ENCODE peak calls at places on chromosomes 4 and X, in five cellular contexts. R is heart right ventricle, U is cardiac muscle cell, X is A549, S is ovary. H is an unnamed sample. For H3K4me1, the result is how much of the 10 kb centered on the place peaks cover.

GRCh38 chr4:107379054-107379869 is 340.8 kb downstream of the PAPSS1 start:
- DNase-seq in X (no peak), S (no peak), U (peak), R (no peak), H (no peak)

GRCh38 chrX:16870861-16871584 is 861 bp upstream of the RBBP7 start:
- DNase-seq in U (peak), R (peak), S (peak), X (no peak), H (peak)

GRCh38 chr4:16225139-16225538 is 1.1 kb downstream of the TAPT1 start:
- DNase-seq in X (no peak), R (no peak), U (no peak), S (no peak), H (no peak)

GRCh38 chr4:84324850-84325249 is 174.2 kb downstream of the NKX6-1 start:
- DNase-seq in R (no peak), X (no peak), U (peak), S (no peak), H (peak)

GRCh38 chr4:10521386-10521785 is 64.2 kb upstream of the ZNF518B start:
- DNase-seq in R (no peak), X (no peak), S (no peak), U (no peak), H (no peak)

GRCh38 chr4:123093247-123093646 is 170.8 kb upstream of the NUDT6 start:
- DNase-seq in X (no peak), S (no peak), R (no peak), U (no peak), H (no peak)

GRCh38 chrX:39874202-39874816 is 223.4 kb downstream of the BCOR start:
- DNase-seq in U (no peak), S (no peak), R (no peak), X (no peak), H (no peak)

GRCh38 chrX:39011454-39012204 is 210.4 kb downstream of the MID1IP1 start:
- DNase-seq in U (no peak), S (no peak), X (no peak), R (no peak), H (no peak)

GRCh38 chrX:75181721-75182120 is 25.6 kb upstream of the ABCB7 start:
- DNase-seq in S (no peak), R (no peak), X (no peak), U (no peak), H (no peak)

GRCh38 chr4:83082777-83083176 is 31.8 kb downstream of the PLAC8 start:
- DNase-seq in X (no peak), S (no peak), U (no peak), R (no peak), H (no peak)

GRCh38 chrX:20519826-20520225 is 253.1 kb upstream of the RPS6KA3 start:
- DNase-seq in S (no peak), R (no peak), X (no peak), U (no peak), H (no peak)

GRCh38 chr4:113975578-113975977 is 3.9 kb downstream of the ARSJ start:
- DNase-seq in X (no peak), S (no peak), R (no peak), U (no peak), H (no peak)

GRCh38 chr4:137609693-137610450 is 77.6 kb upstream of the PCDH18 start:
- DNase-seq in R (no peak), S (no peak), X (no peak), U (no peak), H (no peak)

GRCh38 chrX:76183289-76184057 is 10.6 kb downstream of the PBDC1 start:
- DNase-seq in U (no peak), R (no peak), S (no peak), X (no peak), H (no peak)

GRCh38 chr4:2432991-2433530 is 14.3 kb downstream of the CFAP99 start:
- DNase-seq in S (no peak), X (no peak), U (no peak), R (no peak), H (no peak)

GRCh38 chrX:1485033-1485432 is 32.3 kb upstream of the ASMTL start:
- DNase-seq in X (no peak), U (no peak), S (no peak), R (no peak), H (no peak)

GRCh38 chrX:1484638-1485019 is 31.9 kb upstream of the ASMTL start:
- DNase-seq in R (no peak), S (no peak), X (no peak), U (no peak), H (no peak)

GRCh38 chrX:1480082-1480785 is 27.5 kb upstream of the ASMTL start:
- DNase-seq in U (no peak), S (no peak), R (no peak), X (no peak), H (no peak)

GRCh38 chrX:1483843-1484637 is 31.3 kb upstream of the ASMTL start:
- DNase-seq in R (no peak), U (no peak), S (no peak), X (no peak), H (no peak)

GRCh38 chrX:1481636-1482529 is 29.2 kb upstream of the ASMTL start:
- DNase-seq in S (peak), X (peak), R (peak), U (peak), H (peak)
- H3K4me1 ChIP-seq in S (under half), X (under half), R (under half), U (under half), H (under half)

GRCh38 chr4:19167321-19167720 is 1084.4 kb upstream of the SLIT2 start:
- DNase-seq in R (no peak), S (no peak), X (no peak), U (no peak), H (no peak)

GRCh38 chr4:19159874-19160273 is 1091.8 kb upstream of the SLIT2 start:
- DNase-seq in R (no peak), U (no peak), S (no peak), X (no peak), H (no peak)

GRCh38 chr4:19158451-19158850 is 1093.3 kb upstream of the SLIT2 start:
- DNase-seq in U (no peak), S (no peak), R (no peak), X (no peak), H (no peak)

GRCh38 chr4:19164334-19164733 is 1087.4 kb upstream of the SLIT2 start:
- DNase-seq in S (no peak), U (no peak), X (no peak), R (no peak), H (no peak)
- TF ChIP-seq CTCF in S (no peak), U (no peak), X (no peak), R (no peak), H (no peak)

GRCh38 chr4:4762909-4763814 is 96.3 kb upstream of the MSX1 start:
- DNase-seq in X (peak), U (peak), S (peak), R (no peak), H (peak)
- H3K27ac ChIP-seq in X (no peak), U (no peak), S (no peak), R (no peak), H (no peak)

DNA sequence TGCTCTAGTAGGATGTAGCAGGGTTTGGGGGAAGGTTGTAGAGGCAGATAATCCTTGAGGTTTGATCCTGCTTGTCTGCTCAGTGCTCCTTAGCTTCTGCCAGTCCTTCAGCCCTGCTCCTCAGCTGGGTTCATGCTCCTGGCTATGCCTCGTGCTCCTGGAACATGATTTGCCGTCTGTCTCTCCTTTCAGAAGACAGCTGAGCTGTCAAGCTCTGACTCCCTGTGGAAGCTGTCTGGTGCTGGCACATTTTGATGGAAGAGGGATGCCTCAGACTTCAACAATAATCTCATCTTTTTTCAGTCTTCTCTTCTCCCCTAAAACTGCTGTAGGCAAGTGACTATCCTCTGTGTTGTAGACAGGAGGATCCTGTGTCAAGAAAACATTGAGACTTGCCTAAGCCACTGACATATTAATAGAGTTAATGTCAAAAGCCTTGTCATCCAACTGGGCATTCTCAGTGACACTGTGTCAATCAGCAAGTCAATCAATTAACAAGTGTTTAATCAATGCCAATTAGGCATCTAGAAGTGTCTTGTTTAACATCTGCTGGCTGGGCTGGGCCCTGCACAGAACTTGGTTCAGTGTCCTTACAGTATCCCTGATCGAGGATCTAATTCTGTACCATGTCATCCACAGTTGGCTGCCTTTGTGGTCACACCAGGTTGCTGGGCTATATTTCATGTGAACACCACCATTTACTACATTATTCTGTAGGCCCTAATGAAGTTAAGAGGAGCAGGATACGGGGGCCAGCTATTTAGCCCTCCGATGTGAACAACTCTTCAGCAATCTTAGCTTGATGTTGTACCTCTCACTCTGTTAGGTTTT is 96.7 kb downstream of the SYNPO2 start:
- DNase-seq in X (no peak), R (no peak), U (no peak), S (no peak), H (no peak)
- H3K4me1 ChIP-seq in X (under half), R (under half), U (under half), S (under half), H (under half)

GRCh38 chr4:139689093-139689722 is 23.6 kb downstream of the MGST2 start:
- DNase-seq in U (no peak), R (no peak), S (no peak), X (no peak), H (no peak)

GRCh38 chr4:139696491-139696890 is 30.9 kb downstream of the MGST2 start:
- DNase-seq in X (no peak), S (no peak), R (no peak), U (no peak), H (no peak)

GRCh38 chr4:139686988-139687387 is 21.4 kb downstream of the MGST2 start:
- DNase-seq in S (no peak), R (no peak), U (no peak), X (no peak), H (no peak)

GRCh38 chr4:139694522-139694921 is 28.9 kb downstream of the MGST2 start:
- DNase-seq in U (no peak), S (no peak), R (no peak), X (no peak), H (no peak)

DNA sequence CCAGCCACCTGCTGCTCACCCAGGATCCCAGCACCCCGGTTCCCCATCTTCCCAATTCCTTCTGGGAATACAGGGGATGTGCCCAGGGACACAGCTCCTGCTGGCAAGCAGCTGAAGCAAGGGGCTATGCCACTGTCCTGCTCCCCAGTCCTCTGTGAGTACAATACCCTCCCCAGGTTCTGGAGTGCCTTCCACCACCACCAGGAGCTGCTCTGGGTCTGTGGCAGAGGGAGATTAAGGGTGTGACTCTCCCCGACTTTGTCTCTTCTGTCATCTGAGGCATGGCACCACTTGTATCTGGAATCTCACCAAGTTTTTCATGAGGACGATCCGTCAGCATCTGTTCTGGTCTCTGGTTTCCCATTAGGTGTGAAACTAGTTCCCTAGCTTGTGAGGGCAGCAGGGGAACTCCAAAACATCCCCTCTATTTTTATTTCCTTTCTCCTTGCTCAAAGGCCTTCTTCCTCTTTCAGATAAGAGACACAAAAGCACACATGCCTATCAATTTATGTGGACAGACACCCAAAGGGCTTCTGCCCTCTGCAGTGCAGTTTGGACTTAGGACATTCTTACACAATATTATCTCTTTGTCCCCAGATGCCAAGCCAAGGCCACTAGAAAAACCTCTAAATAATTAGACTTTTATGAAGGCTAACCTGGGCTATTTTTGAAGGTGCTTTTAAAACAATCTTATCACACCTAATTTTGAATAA is 26.8 kb downstream of the MGST2 start:
- DNase-seq in R (no peak), U (peak), X (no peak), S (no peak), H (peak)
- TF ChIP-seq CTCF in R (no peak), U (peak), X (no peak), S (no peak), H (peak)

GRCh38 chrX:71256051-71256450 is 2.1 kb upstream of the ZMYM3 start:
- DNase-seq in U (no peak), X (no peak), S (no peak), R (no peak), H (no peak)
- H3K27ac ChIP-seq in U (peak), X (no peak), S (no peak), R (no peak), H (peak)

GRCh38 chrX:154731203-154731602 is 19.7 kb downstream of the GAB3 start:
- DNase-seq in X (no peak), R (no peak), S (no peak), U (no peak), H (no peak)

GRCh38 chrX:154730271-154730883 is 20.5 kb downstream of the GAB3 start:
- DNase-seq in R (peak), U (no peak), X (no peak), S (peak), H (no peak)

GRCh38 chrX:154733072-154733425 is 17.8 kb downstream of the GAB3 start:
- DNase-seq in X (no peak), R (no peak), U (no peak), S (no peak), H (no peak)

GRCh38 chrX:154732421-154733071 is 18.3 kb downstream of the GAB3 start:
- DNase-seq in U (no peak), X (no peak), R (no peak), S (no peak), H (no peak)

DNA sequence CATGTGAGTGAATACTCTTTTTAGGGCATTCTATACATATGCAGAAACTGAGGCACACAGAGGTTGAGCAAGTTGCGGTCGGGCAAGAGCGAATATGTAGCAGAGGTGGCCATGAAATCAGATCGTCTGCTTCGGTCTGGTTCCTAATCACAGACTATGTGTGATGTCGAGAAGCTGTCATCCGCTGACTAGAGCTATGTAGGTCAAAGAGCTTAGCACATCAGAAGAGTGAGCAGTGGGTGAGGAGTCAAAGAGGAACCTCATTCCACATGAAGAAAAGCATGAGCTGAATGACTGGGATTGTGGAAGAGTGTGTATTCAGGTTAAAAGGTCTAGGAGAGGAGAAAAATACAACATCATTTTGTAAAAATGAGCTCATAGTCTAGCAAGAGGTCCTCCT is 19.0 kb downstream of the GAB3 start:
- DNase-seq in X (no peak), R (no peak), S (no peak), U (no peak), H (no peak)
- H3K4me1 ChIP-seq in X (half or more), R (under half), S (under half), U (under half), H (under half)

H was measured in neural progenitor cell.